ENCODE peak calls at places on chromosomes 2 and 18, in five cellular contexts. D is Panc1, R is GM13977, Z is cardiac fibroblast, U is endothelial cell. A is an unnamed sample.

GRCh38 chr2:121818546-121818945 is 63.1 kb downstream of the TSN start:
- DNase-seq in D (no peak), R (no peak), Z (no peak), U (no peak), A (no peak)

GRCh38 chr2:233165895-233166661 is 85.4 kb upstream of the ATG16L1 start:
- DNase-seq in D (no peak), R (no peak), Z (no peak), U (no peak), A (no peak)

GRCh38 chr2:15729001-15729400 is 137.3 kb downstream of the DDX1 start:
- DNase-seq in D (no peak), R (no peak), Z (no peak), U (no peak), A (no peak)

GRCh38 chr2:52383541-52383940 is 1351.6 kb upstream of the NRXN1 start:
- DNase-seq in D (no peak), R (no peak), Z (no peak), U (no peak), A (no peak)

GRCh38 chr2:127421871-127422618 is 3.8 kb downstream of the PROC start:
- DNase-seq in D (no peak), R (no peak), Z (no peak), U (no peak), A (no peak)

GRCh38 chr2:240374085-240374907 is 61.2 kb upstream of the GPC1 start:
- DNase-seq in D (no peak), R (no peak), Z (peak), U (no peak), A (no peak)

GRCh38 chr2:241811209-241811951 is 2.4 kb downstream of the NEU4 start:
- DNase-seq in D (no peak), R (peak), Z (peak), U (no peak), A (peak)

GRCh38 chr2:225025917-225026571 is 16.2 kb downstream of the DOCK10 start:
- DNase-seq in D (no peak), R (no peak), Z (peak), U (no peak), A (no peak)

GRCh38 chr2:60555794-60556161 is 2.3 kb upstream of the BCL11A start:
- DNase-seq in D (no peak), R (no peak), Z (no peak), U (no peak), A (no peak)

GRCh38 chr2:195563857-195564512 is 93.0 kb upstream of the SLC39A10 start:
- DNase-seq in D (no peak), R (no peak), Z (peak), U (no peak), A (no peak)

GRCh38 chr2:71927757-71928715 is 219.6 kb downstream of the CYP26B1 start:
- DNase-seq in D (no peak), R (peak), Z (no peak), U (no peak), A (no peak)

GRCh38 chr2:228657807-228658402 is 476.4 kb upstream of the SPHKAP start:
- DNase-seq in D (peak), R (peak), Z (peak), U (no peak), A (peak)

GRCh38 chr2:112712903-112713584 is 7.8 kb upstream of the NT5DC4 start:
- DNase-seq in D (no peak), R (no peak), Z (peak), U (no peak), A (no peak)

GRCh38 chr2:98484652-98485452 is 40.2 kb downstream of the INPP4A start:
- DNase-seq in D (no peak), R (no peak), Z (no peak), U (no peak), A (no peak)

GRCh38 chr2:233247744-233248143 is 3.7 kb upstream of the ATG16L1 start:
- DNase-seq in D (peak), R (no peak), Z (peak), U (no peak), A (no peak)

GRCh38 chr2:187959821-187960220 is 331.9 kb upstream of the GULP1 start:
- DNase-seq in D (no peak), R (no peak), Z (peak), U (no peak), A (no peak)

GRCh38 chr2:166091439-166091838 is 36.4 kb downstream of the SCN1A start:
- DNase-seq in D (no peak), R (no peak), Z (peak), U (no peak), A (no peak)

GRCh38 chr2:63408530-63408929 is 179.7 kb downstream of the WDPCP start:
- DNase-seq in D (no peak), R (no peak), Z (no peak), U (no peak), A (no peak)

GRCh38 chr2:232776435-232776834 is at the start of gene KCNJ13:
- DNase-seq in D (no peak), R (no peak), Z (no peak), U (no peak), A (no peak)

GRCh38 chr2:172226244-172227061 is 123.8 kb upstream of the DLX2 start:
- DNase-seq in D (no peak), R (no peak), Z (no peak), U (no peak), A (no peak)

GRCh38 chr2:224085246-224085645 is 46.2 kb upstream of the SERPINE2 start:
- DNase-seq in D (no peak), R (no peak), Z (peak), U (no peak), A (no peak)

GRCh38 chr2:176657391-176657790 is 388.1 kb downstream of the MTX2 start:
- DNase-seq in D (no peak), R (no peak), Z (no peak), U (no peak), A (no peak)

GRCh38 chr2:29295843-29296242 is 180.6 kb downstream of the CLIP4 start:
- DNase-seq in D (no peak), R (no peak), Z (peak), U (peak), A (no peak)

GRCh38 chr2:62292190-62292589 is 96.3 kb downstream of the B3GNT2 start:
- DNase-seq in D (no peak), R (no peak), Z (peak), U (no peak), A (no peak)

GRCh38 chr2:108594982-108595464 is 60.8 kb downstream of the LIMS1 start:
- DNase-seq in D (peak), R (no peak), Z (peak), U (peak), A (no peak)

GRCh38 chr2:102206666-102207341 is 20.0 kb downstream of the IL1RL2 start:
- DNase-seq in D (no peak), R (no peak), Z (no peak), U (no peak), A (no peak)

GRCh38 chr2:71742953-71743601 is 289.7 kb downstream of the DYSF start:
- DNase-seq in D (peak), R (no peak), Z (peak), U (no peak), A (no peak)

GRCh38 chr18:31269508-31270074 is 48.4 kb upstream of the DSG1 start:
- DNase-seq in D (no peak), R (no peak), Z (no peak), U (no peak), A (no peak)

GRCh38 chr2:100064165-100064564 is 78.2 kb downstream of the AFF3 start:
- DNase-seq in D (no peak), R (no peak), Z (no peak), U (no peak), A (no peak)

GRCh38 chr2:238136820-238137537 is 1.5 kb upstream of the KLHL30 start:
- DNase-seq in D (no peak), R (no peak), Z (peak), U (no peak), A (no peak)

GRCh38 chr2:29632018-29632417 is 289.4 kb downstream of the ALK start:
- DNase-seq in D (no peak), R (no peak), Z (peak), U (no peak), A (no peak)

GRCh38 chr2:239002960-239003932 is 155.4 kb downstream of the TWIST2 start:
- DNase-seq in D (no peak), R (no peak), Z (peak), U (no peak), A (no peak)

GRCh38 chr18:55650363-55650870 is 62.4 kb upstream of the TCF4 start:
- DNase-seq in D (no peak), R (no peak), Z (peak), U (no peak), A (no peak)

GRCh38 chr18:45521777-45522176 is 93.5 kb upstream of the SLC14A2 start:
- DNase-seq in D (no peak), R (peak), Z (no peak), U (no peak), A (peak)

GRCh38 chr2:185208261-185208660 is 530.3 kb upstream of the FSIP2 start:
- DNase-seq in D (no peak), R (no peak), Z (no peak), U (peak), A (peak)
- TF ChIP-seq CTCF in D (peak), R (peak), Z (no peak), U (peak), A (peak)

DNA sequence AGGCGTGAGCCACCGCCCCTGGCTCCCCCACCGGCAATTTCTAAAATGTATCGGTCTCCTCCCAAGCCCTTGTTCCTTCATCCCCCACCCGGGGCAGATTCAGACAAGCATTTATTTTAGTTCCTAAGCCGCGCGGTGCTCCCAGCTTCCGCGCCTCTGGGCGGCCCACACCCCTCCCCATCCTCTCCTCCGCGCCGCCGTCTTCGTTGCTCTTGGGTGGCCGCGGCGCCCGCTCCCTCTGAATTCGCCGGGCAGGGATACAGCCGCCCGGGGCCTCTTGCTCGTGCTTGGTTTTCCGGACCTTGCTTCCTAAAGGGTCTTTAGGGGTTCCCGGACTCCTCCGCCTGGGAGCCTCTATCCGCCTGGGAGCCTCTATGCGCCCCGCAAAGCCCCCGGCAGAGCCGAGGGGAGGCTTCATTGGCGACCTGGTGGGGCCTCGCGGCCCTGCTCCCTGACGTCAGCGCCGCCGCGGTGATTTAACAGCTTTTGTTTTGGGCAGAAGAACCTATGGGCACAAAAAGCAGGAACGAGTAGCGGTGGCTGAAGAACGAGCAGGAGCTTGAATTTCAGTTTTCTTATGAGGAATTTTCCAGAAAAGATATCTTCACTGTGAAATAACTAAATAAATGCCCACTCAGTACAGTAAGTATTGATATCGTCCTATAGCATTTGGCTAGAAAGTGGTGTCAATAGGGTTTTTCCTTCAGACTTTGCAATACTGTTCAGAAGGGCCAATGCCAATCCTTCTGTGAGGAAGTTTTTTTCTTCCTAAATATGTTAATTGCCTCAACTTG is 37.3 kb downstream of the PRKRA start:
- DNase-seq in D (peak), R (peak), Z (peak), U (peak), A (peak)
- TF ChIP-seq CTCF in D (no peak), R (no peak), Z (no peak), U (no peak), A (no peak)

GRCh38 chr18:7096838-7097237 is 20.8 kb downstream of the LAMA1 start:
- DNase-seq in D (no peak), R (no peak), Z (no peak), U (no peak), A (no peak)
- TF ChIP-seq CTCF in D (no peak), R (no peak), Z (no peak), U (no peak), A (no peak)

GRCh38 chr2:23756593-23757292 is 170.2 kb downstream of the ATAD2B start:
- DNase-seq in D (no peak), R (no peak), Z (no peak), U (no peak), A (no peak)

GRCh38 chr2:23757686-23758433 is 169.1 kb downstream of the ATAD2B start:
- DNase-seq in D (peak), R (no peak), Z (peak), U (no peak), A (no peak)

GRCh38 chr2:23762141-23762540 is 164.8 kb downstream of the ATAD2B start:
- DNase-seq in D (no peak), R (no peak), Z (no peak), U (no peak), A (no peak)

GRCh38 chr2:23761638-23762037 is 165.3 kb downstream of the ATAD2B start:
- DNase-seq in D (no peak), R (no peak), Z (peak), U (no peak), A (no peak)

GRCh38 chr2:23760746-23761145 is 166.2 kb downstream of the ATAD2B start:
- DNase-seq in D (no peak), R (no peak), Z (peak), U (no peak), A (no peak)
- TF ChIP-seq CTCF in D (peak), R (no peak), Z (peak), U (peak), A (no peak)

GRCh38 chr2:136448986-136449780 is 316.2 kb upstream of the THSD7B start:
- DNase-seq in D (no peak), R (no peak), Z (no peak), U (no peak), A (no peak)
- TF ChIP-seq CTCF in D (no peak), R (no peak), Z (no peak), U (no peak), A (no peak)

GRCh38 chr18:50878345-50879301 is at the start of gene ME2:
- DNase-seq in D (no peak), R (peak), Z (peak), U (peak), A (peak)
- TF ChIP-seq CTCF in D (no peak), R (no peak), Z (no peak), U (no peak), A (no peak)

DNA sequence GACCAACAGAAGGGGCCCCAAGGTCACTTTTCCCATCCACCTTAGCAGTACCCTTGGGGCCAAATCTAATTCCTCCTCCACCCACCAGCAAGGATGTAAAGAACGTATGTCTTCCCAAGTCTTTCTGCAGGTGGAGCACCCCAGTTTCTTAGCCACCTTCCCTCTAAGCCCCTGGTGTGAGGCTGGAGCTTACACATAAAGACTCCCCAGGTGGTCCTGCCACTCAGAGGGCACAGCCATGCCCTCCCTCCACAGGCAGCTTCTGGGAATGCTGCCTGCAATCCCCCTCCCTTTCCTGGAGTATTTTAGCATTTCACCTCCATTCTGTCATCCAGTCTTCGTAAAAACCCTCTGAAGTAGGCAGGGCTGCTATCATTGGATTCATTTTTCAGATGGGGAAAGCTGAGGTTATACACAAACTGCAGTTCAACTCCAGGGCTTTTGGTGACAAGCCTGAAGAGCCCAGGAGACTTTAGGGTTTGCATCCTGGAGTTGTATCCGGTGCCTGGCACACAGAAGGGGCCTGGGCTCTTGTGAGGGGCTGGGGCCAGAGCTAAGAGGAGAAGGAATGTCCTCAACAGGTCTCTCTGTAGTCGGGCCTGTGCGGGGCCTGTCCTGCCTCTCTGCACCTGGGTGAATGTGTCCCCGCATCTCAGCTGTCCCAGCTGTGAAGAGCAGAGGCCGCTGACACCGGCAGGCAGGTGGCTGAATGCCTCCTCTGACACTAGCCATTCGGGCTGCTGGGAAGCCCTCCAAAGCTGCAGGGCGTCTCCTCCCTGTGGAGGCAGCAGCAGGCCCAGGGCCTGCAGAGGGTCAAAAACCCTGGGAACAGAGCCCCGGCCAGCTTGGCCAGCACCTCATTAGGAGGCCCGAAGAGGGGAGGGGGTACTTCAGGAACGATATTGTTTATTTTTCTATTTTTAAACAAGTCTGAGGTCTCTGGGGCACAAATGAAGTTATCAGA is 27.6 kb downstream of the CIB4 start:
- DNase-seq in D (no peak), R (no peak), Z (no peak), U (no peak), A (no peak)
- TF ChIP-seq CTCF in D (no peak), R (no peak), Z (no peak), U (no peak), A (no peak)